ENCODE peak calls at places on chromosomes 12 and 14, in four cellular contexts. One of them, this sample, is unnamed.

GRCh38 chr14:27090716-27091115 is 492.9 kb upstream of the NOVA1 start:
- DNase-seq in NCI-H446 treated with DMSO at 0.1 percent for 48 hours: no peak
- DNase-seq in upper lobe of right lung: no peak
- DNase-seq in heart right ventricle: no peak
- DNase-seq in this sample: no peak

GRCh38 chr12:129161511-129161910 is 308.2 kb downstream of the GLT1D1 start:
- DNase-seq in NCI-H446 treated with DMSO at 0.1 percent for 48 hours: no peak
- DNase-seq in upper lobe of right lung: no peak
- DNase-seq in heart right ventricle: no peak
- DNase-seq in this sample: no peak

GRCh38 chr14:99252443-99252939 is 19.5 kb downstream of the BCL11B start:
- DNase-seq in NCI-H446 treated with DMSO at 0.1 percent for 48 hours: no peak
- DNase-seq in upper lobe of right lung: no peak
- DNase-seq in heart right ventricle: no peak
- DNase-seq in this sample: no peak

GRCh38 chr14:101781240-101782061 is 19.9 kb downstream of the PPP2R5C start:
- DNase-seq in NCI-H446 treated with DMSO at 0.1 percent for 48 hours: no peak
- DNase-seq in upper lobe of right lung: peak
- DNase-seq in heart right ventricle: no peak
- DNase-seq in this sample: peak

GRCh38 chr14:94293578-94293924 is 483 bp upstream of the SERPINA10 start:
- DNase-seq in NCI-H446 treated with DMSO at 0.1 percent for 48 hours: no peak
- DNase-seq in upper lobe of right lung: no peak
- DNase-seq in heart right ventricle: no peak
- DNase-seq in this sample: no peak

GRCh38 chr12:67720383-67720856 is 71.9 kb downstream of the DYRK2 start:
- DNase-seq in NCI-H446 treated with DMSO at 0.1 percent for 48 hours: peak
- DNase-seq in upper lobe of right lung: no peak
- DNase-seq in heart right ventricle: peak
- DNase-seq in this sample: no peak

GRCh38 chr12:51488281-51488680 is 63.6 kb downstream of the SLC4A8 start:
- DNase-seq in NCI-H446 treated with DMSO at 0.1 percent for 48 hours: no peak
- DNase-seq in upper lobe of right lung: no peak
- DNase-seq in heart right ventricle: no peak
- DNase-seq in this sample: no peak

GRCh38 chr14:50762001-50762930 is 68.7 kb downstream of the NIN start:
- DNase-seq in NCI-H446 treated with DMSO at 0.1 percent for 48 hours: no peak
- DNase-seq in upper lobe of right lung: no peak
- DNase-seq in heart right ventricle: no peak
- DNase-seq in this sample: no peak

GRCh38 chr14:63857467-63858030 is 4.7 kb downstream of the SYNE2 start:
- DNase-seq in NCI-H446 treated with DMSO at 0.1 percent for 48 hours: peak
- DNase-seq in upper lobe of right lung: no peak
- DNase-seq in heart right ventricle: no peak
- DNase-seq in this sample: no peak

GRCh38 chr12:106223485-106224391 is 24.1 kb downstream of the CKAP4 start:
- DNase-seq in NCI-H446 treated with DMSO at 0.1 percent for 48 hours: peak
- DNase-seq in upper lobe of right lung: peak
- DNase-seq in heart right ventricle: peak
- DNase-seq in this sample: peak

GRCh38 chr12:114726092-114726710 is 42.2 kb upstream of the TBX3 start:
- DNase-seq in NCI-H446 treated with DMSO at 0.1 percent for 48 hours: no peak
- DNase-seq in upper lobe of right lung: no peak
- DNase-seq in heart right ventricle: peak
- DNase-seq in this sample: no peak

GRCh38 chr12:47268501-47269459 is 189.0 kb upstream of the AMIGO2 start:
- DNase-seq in NCI-H446 treated with DMSO at 0.1 percent for 48 hours: no peak
- DNase-seq in upper lobe of right lung: no peak
- DNase-seq in heart right ventricle: no peak
- DNase-seq in this sample: no peak

GRCh38 chr12:54373619-54374554 is 9.6 kb upstream of the GPR84 start:
- DNase-seq in NCI-H446 treated with DMSO at 0.1 percent for 48 hours: no peak
- DNase-seq in upper lobe of right lung: no peak
- DNase-seq in heart right ventricle: no peak
- DNase-seq in this sample: no peak

GRCh38 chr14:105401699-105402098 is 3.4 kb downstream of the TEX22 start:
- DNase-seq in NCI-H446 treated with DMSO at 0.1 percent for 48 hours: no peak
- DNase-seq in upper lobe of right lung: no peak
- DNase-seq in heart right ventricle: no peak
- DNase-seq in this sample: no peak

GRCh38 chr12:81300454-81300853 is 222.6 kb downstream of the ACSS3 start:
- DNase-seq in NCI-H446 treated with DMSO at 0.1 percent for 48 hours: no peak
- DNase-seq in upper lobe of right lung: no peak
- DNase-seq in heart right ventricle: no peak
- DNase-seq in this sample: no peak

GRCh38 chr12:59792647-59793046 is 196.8 kb downstream of the SLC16A7 start:
- DNase-seq in NCI-H446 treated with DMSO at 0.1 percent for 48 hours: no peak
- DNase-seq in upper lobe of right lung: no peak
- DNase-seq in heart right ventricle: no peak
- DNase-seq in this sample: no peak

GRCh38 chr12:31289443-31289842 is 36.5 kb downstream of the SINHCAF start:
- DNase-seq in NCI-H446 treated with DMSO at 0.1 percent for 48 hours: no peak
- DNase-seq in upper lobe of right lung: no peak
- DNase-seq in heart right ventricle: no peak
- DNase-seq in this sample: no peak

GRCh38 chr12:6141048-6141447 is 16.6 kb upstream of the VWF start:
- DNase-seq in NCI-H446 treated with DMSO at 0.1 percent for 48 hours: no peak
- DNase-seq in upper lobe of right lung: peak
- DNase-seq in heart right ventricle: peak
- DNase-seq in this sample: peak

GRCh38 chr12:14410841-14411569 is 45.5 kb downstream of the ATF7IP start:
- DNase-seq in NCI-H446 treated with DMSO at 0.1 percent for 48 hours: no peak
- DNase-seq in upper lobe of right lung: no peak
- DNase-seq in heart right ventricle: no peak
- DNase-seq in this sample: no peak

GRCh38 chr12:52992699-52993557 is 13.3 kb upstream of the EIF4B start:
- DNase-seq in NCI-H446 treated with DMSO at 0.1 percent for 48 hours: no peak
- DNase-seq in upper lobe of right lung: no peak
- DNase-seq in heart right ventricle: no peak
- DNase-seq in this sample: no peak

GRCh38 chr14:63598821-63599220 is 42.9 kb downstream of the WDR89 start:
- DNase-seq in NCI-H446 treated with DMSO at 0.1 percent for 48 hours: no peak
- DNase-seq in upper lobe of right lung: no peak
- DNase-seq in heart right ventricle: no peak
- DNase-seq in this sample: no peak

GRCh38 chr12:26617513-26617912 is 215.5 kb downstream of the ITPR2 start:
- DNase-seq in NCI-H446 treated with DMSO at 0.1 percent for 48 hours: no peak
- DNase-seq in upper lobe of right lung: no peak
- DNase-seq in heart right ventricle: no peak
- DNase-seq in this sample: no peak

GRCh38 chr14:76909266-76909665 is 83.1 kb downstream of the LRRC74A start:
- DNase-seq in NCI-H446 treated with DMSO at 0.1 percent for 48 hours: no peak
- DNase-seq in upper lobe of right lung: no peak
- DNase-seq in heart right ventricle: no peak
- DNase-seq in this sample: no peak

GRCh38 chr12:77163068-77163810 is 97.9 kb upstream of the E2F7 start:
- DNase-seq in NCI-H446 treated with DMSO at 0.1 percent for 48 hours: no peak
- DNase-seq in upper lobe of right lung: no peak
- DNase-seq in heart right ventricle: no peak
- DNase-seq in this sample: no peak

GRCh38 chr12:11705010-11705409 is 55.5 kb downstream of the ETV6 start:
- DNase-seq in NCI-H446 treated with DMSO at 0.1 percent for 48 hours: no peak
- DNase-seq in upper lobe of right lung: no peak
- DNase-seq in heart right ventricle: no peak
- DNase-seq in this sample: no peak

GRCh38 chr12:59808317-59808910 is 212.6 kb downstream of the SLC16A7 start:
- DNase-seq in NCI-H446 treated with DMSO at 0.1 percent for 48 hours: peak
- DNase-seq in upper lobe of right lung: no peak
- DNase-seq in heart right ventricle: no peak
- DNase-seq in this sample: no peak

GRCh38 chr12:131831635-131832041 is 3.4 kb downstream of the MMP17 start:
- DNase-seq in NCI-H446 treated with DMSO at 0.1 percent for 48 hours: no peak
- DNase-seq in upper lobe of right lung: no peak
- DNase-seq in heart right ventricle: no peak
- DNase-seq in this sample: no peak

GRCh38 chr14:99466719-99467118 is 13.9 kb downstream of the SETD3 start:
- DNase-seq in NCI-H446 treated with DMSO at 0.1 percent for 48 hours: no peak
- DNase-seq in upper lobe of right lung: no peak
- DNase-seq in heart right ventricle: no peak
- DNase-seq in this sample: no peak

GRCh38 chr14:21672116-21672515 is 1.5 kb downstream of the OR4E1 start:
- DNase-seq in NCI-H446 treated with DMSO at 0.1 percent for 48 hours: no peak
- DNase-seq in upper lobe of right lung: no peak
- DNase-seq in heart right ventricle: no peak
- DNase-seq in this sample: no peak

GRCh38 chr12:127509066-127509778 is 757.7 kb upstream of the TMEM132C start:
- DNase-seq in NCI-H446 treated with DMSO at 0.1 percent for 48 hours: no peak
- DNase-seq in upper lobe of right lung: no peak
- DNase-seq in heart right ventricle: no peak
- DNase-seq in this sample: no peak

GRCh38 chr12:6829532-6830220 is 1.5 kb downstream of the P3H3 start:
- DNase-seq in NCI-H446 treated with DMSO at 0.1 percent for 48 hours: peak
- DNase-seq in upper lobe of right lung: no peak
- DNase-seq in heart right ventricle: no peak
- DNase-seq in this sample: no peak

GRCh38 chr12:89316705-89317139 is 35.6 kb downstream of the DUSP6 start:
- DNase-seq in NCI-H446 treated with DMSO at 0.1 percent for 48 hours: no peak
- DNase-seq in upper lobe of right lung: no peak
- DNase-seq in heart right ventricle: no peak
- DNase-seq in this sample: no peak

GRCh38 chr14:50453869-50454268 is 57.2 kb upstream of the CDKL1 start:
- DNase-seq in NCI-H446 treated with DMSO at 0.1 percent for 48 hours: no peak
- DNase-seq in upper lobe of right lung: no peak
- DNase-seq in heart right ventricle: no peak
- DNase-seq in this sample: no peak

GRCh38 chr12:130242506-130242905 is 80.2 kb downstream of the FZD10 start:
- DNase-seq in NCI-H446 treated with DMSO at 0.1 percent for 48 hours: no peak
- DNase-seq in upper lobe of right lung: no peak
- DNase-seq in heart right ventricle: no peak
- DNase-seq in this sample: no peak

GRCh38 chr12:71804505-71804904 is 35.1 kb upstream of the TBC1D15 start:
- DNase-seq in NCI-H446 treated with DMSO at 0.1 percent for 48 hours: no peak
- DNase-seq in upper lobe of right lung: no peak
- DNase-seq in heart right ventricle: no peak
- DNase-seq in this sample: no peak

GRCh38 chr14:99579903-99580570 is 24.0 kb downstream of the CCDC85C start:
- DNase-seq in NCI-H446 treated with DMSO at 0.1 percent for 48 hours: no peak
- DNase-seq in upper lobe of right lung: peak
- DNase-seq in heart right ventricle: no peak
- DNase-seq in this sample: no peak

GRCh38 chr12:100539209-100539608 is 34.3 kb upstream of the GAS2L3 start:
- DNase-seq in NCI-H446 treated with DMSO at 0.1 percent for 48 hours: no peak
- DNase-seq in upper lobe of right lung: no peak
- DNase-seq in heart right ventricle: peak
- DNase-seq in this sample: no peak

GRCh38 chr12:132506730-132507538 is 17.0 kb downstream of the FBRSL1 start:
- DNase-seq in NCI-H446 treated with DMSO at 0.1 percent for 48 hours: no peak
- DNase-seq in upper lobe of right lung: peak
- DNase-seq in heart right ventricle: peak
- DNase-seq in this sample: peak

This sample was measured in aorta.